ENCODE peak calls at places on chromosomes 2 and 18, in five cellular contexts. One of them, this sample, is unnamed.

GRCh38 chr2:109410021-109410815 is 203.5 kb downstream of the SEPTIN10 start:
- DNase-seq in endothelial cell: no peak
- DNase-seq in activated T-cell treated with anti-CD3 and anti-CD28 coated beads for 4 hours: no peak
- DNase-seq in MCF 10A: no peak
- DNase-seq in COR-L47: no peak
- DNase-seq in this sample: no peak

GRCh38 chr2:226308981-226309380 is 490.6 kb downstream of the IRS1 start:
- DNase-seq in MCF 10A: no peak
- DNase-seq in COR-L47: no peak
- DNase-seq in endothelial cell: no peak
- DNase-seq in activated T-cell treated with anti-CD3 and anti-CD28 coated beads for 4 hours: no peak
- DNase-seq in this sample: no peak

GRCh38 chr2:167692191-167692590 is 555.2 kb downstream of the STK39 start:
- DNase-seq in activated T-cell treated with anti-CD3 and anti-CD28 coated beads for 4 hours: no peak
- DNase-seq in endothelial cell: no peak
- DNase-seq in COR-L47: no peak
- DNase-seq in MCF 10A: peak
- DNase-seq in this sample: no peak

GRCh38 chr2:206853880-206854279 is 85.4 kb upstream of the CPO start:
- DNase-seq in endothelial cell: no peak
- DNase-seq in COR-L47: no peak
- DNase-seq in MCF 10A: no peak
- DNase-seq in activated T-cell treated with anti-CD3 and anti-CD28 coated beads for 4 hours: no peak
- DNase-seq in this sample: no peak

GRCh38 chr2:8203354-8203753 is 478.5 kb upstream of the ID2 start:
- DNase-seq in MCF 10A: no peak
- DNase-seq in endothelial cell: no peak
- DNase-seq in COR-L47: no peak
- DNase-seq in activated T-cell treated with anti-CD3 and anti-CD28 coated beads for 4 hours: no peak
- DNase-seq in this sample: no peak

GRCh38 chr2:26904839-26905238 is 56.9 kb downstream of the DPYSL5 start:
- DNase-seq in MCF 10A: no peak
- DNase-seq in endothelial cell: no peak
- DNase-seq in activated T-cell treated with anti-CD3 and anti-CD28 coated beads for 4 hours: no peak
- DNase-seq in COR-L47: no peak
- DNase-seq in this sample: no peak

GRCh38 chr2:239695106-239695727 is 294.4 kb upstream of the HDAC4 start:
- DNase-seq in MCF 10A: no peak
- DNase-seq in endothelial cell: no peak
- DNase-seq in activated T-cell treated with anti-CD3 and anti-CD28 coated beads for 4 hours: no peak
- DNase-seq in COR-L47: no peak
- DNase-seq in this sample: no peak

GRCh38 chr2:212484563-212485080 is 54.0 kb downstream of the ERBB4 start:
- DNase-seq in endothelial cell: no peak
- DNase-seq in COR-L47: no peak
- DNase-seq in MCF 10A: no peak
- DNase-seq in activated T-cell treated with anti-CD3 and anti-CD28 coated beads for 4 hours: no peak
- DNase-seq in this sample: no peak

GRCh38 chr2:3523551-3524041 is 4.3 kb upstream of the ADI1 start:
- DNase-seq in activated T-cell treated with anti-CD3 and anti-CD28 coated beads for 4 hours: no peak
- DNase-seq in endothelial cell: no peak
- DNase-seq in MCF 10A: peak
- DNase-seq in COR-L47: no peak
- DNase-seq in this sample: no peak

GRCh38 chr2:42812899-42813479 is 20.6 kb upstream of the HAAO start:
- DNase-seq in MCF 10A: peak
- DNase-seq in activated T-cell treated with anti-CD3 and anti-CD28 coated beads for 4 hours: no peak
- DNase-seq in endothelial cell: no peak
- DNase-seq in COR-L47: peak
- DNase-seq in this sample: peak

GRCh38 chr2:131148426-131148825 is 43.3 kb downstream of the PLEKHB2 start:
- DNase-seq in COR-L47: no peak
- DNase-seq in endothelial cell: no peak
- DNase-seq in MCF 10A: no peak
- DNase-seq in activated T-cell treated with anti-CD3 and anti-CD28 coated beads for 4 hours: no peak
- DNase-seq in this sample: no peak

GRCh38 chr18:56709463-56709862 is 58.3 kb downstream of the WDR7 start:
- DNase-seq in endothelial cell: no peak
- DNase-seq in COR-L47: no peak
- DNase-seq in MCF 10A: peak
- DNase-seq in activated T-cell treated with anti-CD3 and anti-CD28 coated beads for 4 hours: peak
- DNase-seq in this sample: peak

GRCh38 chr2:38290332-38290731 is 86.7 kb downstream of the ATL2 start:
- DNase-seq in endothelial cell: no peak
- DNase-seq in activated T-cell treated with anti-CD3 and anti-CD28 coated beads for 4 hours: no peak
- DNase-seq in MCF 10A: no peak
- DNase-seq in COR-L47: no peak
- DNase-seq in this sample: no peak

GRCh38 chr18:36411745-36412168 is 114.2 kb downstream of the FHOD3 start:
- DNase-seq in endothelial cell: peak
- DNase-seq in MCF 10A: peak
- DNase-seq in activated T-cell treated with anti-CD3 and anti-CD28 coated beads for 4 hours: no peak
- DNase-seq in COR-L47: no peak
- DNase-seq in this sample: peak

GRCh38 chr18:49183921-49184320 is 233.2 kb upstream of the SMAD7 start:
- DNase-seq in activated T-cell treated with anti-CD3 and anti-CD28 coated beads for 4 hours: no peak
- DNase-seq in COR-L47: no peak
- DNase-seq in endothelial cell: no peak
- DNase-seq in MCF 10A: no peak
- DNase-seq in this sample: no peak

GRCh38 chr18:35917043-35917442 is 55.4 kb upstream of the RMP24 start:
- DNase-seq in endothelial cell: no peak
- DNase-seq in activated T-cell treated with anti-CD3 and anti-CD28 coated beads for 4 hours: no peak
- DNase-seq in COR-L47: no peak
- DNase-seq in MCF 10A: peak
- DNase-seq in this sample: peak

GRCh38 chr2:204715332-204715731 is 170.1 kb downstream of the PARD3B start:
- DNase-seq in MCF 10A: no peak
- DNase-seq in endothelial cell: no peak
- DNase-seq in activated T-cell treated with anti-CD3 and anti-CD28 coated beads for 4 hours: no peak
- DNase-seq in COR-L47: no peak
- DNase-seq in this sample: no peak

GRCh38 chr18:63130176-63130575 is 189.4 kb downstream of the BCL2 start:
- DNase-seq in COR-L47: no peak
- DNase-seq in MCF 10A: no peak
- DNase-seq in endothelial cell: no peak
- DNase-seq in activated T-cell treated with anti-CD3 and anti-CD28 coated beads for 4 hours: no peak
- DNase-seq in this sample: no peak